ENCODE peak calls at places on chromosomes 7 and 10, in ten cellular contexts. One of them, this sample, is unnamed.

GRCh38 chr10:29598861-29599311 is 35.9 kb downstream of the SVIL start:
- DNase-seq in activated naive CD4-positive, alpha-beta T cell treated with anti-CD3 and anti-CD28 coated beads for 36 hours: no peak
- DNase-seq in EL: no peak
- DNase-seq in Jurkat, Clone E6-1: no peak
- DNase-seq in AG08395: peak
- DNase-seq in IMR-90: peak
- DNase-seq in naive thymus-derived CD4-positive, alpha-beta T cell: no peak
- DNase-seq in Ammon's horn: no peak
- DNase-seq in activated naive CD8-positive, alpha-beta T cell treated with anti-CD3 and anti-CD28 coated beads for 36 hours: no peak
- DNase-seq in mucosa of gallbladder: peak
- DNase-seq in this sample: peak

GRCh38 chr10:97584060-97584797 is at the start of gene HOGA1:
- DNase-seq in mucosa of gallbladder: peak
- DNase-seq in EL: peak
- DNase-seq in activated naive CD4-positive, alpha-beta T cell treated with anti-CD3 and anti-CD28 coated beads for 36 hours: no peak
- DNase-seq in IMR-90: peak
- DNase-seq in Ammon's horn: peak
- DNase-seq in AG08395: peak
- DNase-seq in naive thymus-derived CD4-positive, alpha-beta T cell: no peak
- DNase-seq in activated naive CD8-positive, alpha-beta T cell treated with anti-CD3 and anti-CD28 coated beads for 36 hours: no peak
- DNase-seq in Jurkat, Clone E6-1: no peak
- DNase-seq in this sample: no peak

GRCh38 chr10:17616403-17617030 is 657 bp downstream of the HACD1 start:
- DNase-seq in naive thymus-derived CD4-positive, alpha-beta T cell: peak
- DNase-seq in mucosa of gallbladder: peak
- DNase-seq in Jurkat, Clone E6-1: no peak
- DNase-seq in activated naive CD4-positive, alpha-beta T cell treated with anti-CD3 and anti-CD28 coated beads for 36 hours: peak
- DNase-seq in IMR-90: peak
- DNase-seq in AG08395: peak
- DNase-seq in EL: peak
- DNase-seq in Ammon's horn: peak
- DNase-seq in activated naive CD8-positive, alpha-beta T cell treated with anti-CD3 and anti-CD28 coated beads for 36 hours: no peak
- DNase-seq in this sample: no peak

GRCh38 chr7:96508371-96508770 is 186.5 kb upstream of the SLC25A13 start:
- DNase-seq in activated naive CD4-positive, alpha-beta T cell treated with anti-CD3 and anti-CD28 coated beads for 36 hours: no peak
- DNase-seq in naive thymus-derived CD4-positive, alpha-beta T cell: no peak
- DNase-seq in AG08395: no peak
- DNase-seq in IMR-90: no peak
- DNase-seq in EL: no peak
- DNase-seq in mucosa of gallbladder: no peak
- DNase-seq in Ammon's horn: no peak
- DNase-seq in Jurkat, Clone E6-1: no peak
- DNase-seq in activated naive CD8-positive, alpha-beta T cell treated with anti-CD3 and anti-CD28 coated beads for 36 hours: no peak
- DNase-seq in this sample: no peak

GRCh38 chr10:32054087-32054486 is 2.1 kb downstream of the KIF5B start:
- DNase-seq in mucosa of gallbladder: peak
- DNase-seq in activated naive CD8-positive, alpha-beta T cell treated with anti-CD3 and anti-CD28 coated beads for 36 hours: no peak
- DNase-seq in activated naive CD4-positive, alpha-beta T cell treated with anti-CD3 and anti-CD28 coated beads for 36 hours: no peak
- DNase-seq in AG08395: peak
- DNase-seq in Jurkat, Clone E6-1: peak
- DNase-seq in IMR-90: peak
- DNase-seq in EL: peak
- DNase-seq in naive thymus-derived CD4-positive, alpha-beta T cell: no peak
- DNase-seq in Ammon's horn: peak
- DNase-seq in this sample: no peak

GRCh38 chr10:124134251-124134650 is 40.9 kb upstream of the CHST15 start:
- DNase-seq in activated naive CD8-positive, alpha-beta T cell treated with anti-CD3 and anti-CD28 coated beads for 36 hours: no peak
- DNase-seq in Jurkat, Clone E6-1: no peak
- DNase-seq in activated naive CD4-positive, alpha-beta T cell treated with anti-CD3 and anti-CD28 coated beads for 36 hours: no peak
- DNase-seq in Ammon's horn: no peak
- DNase-seq in IMR-90: no peak
- DNase-seq in mucosa of gallbladder: no peak
- DNase-seq in AG08395: no peak
- DNase-seq in EL: no peak
- DNase-seq in naive thymus-derived CD4-positive, alpha-beta T cell: no peak
- DNase-seq in this sample: no peak

GRCh38 chr7:801940-802364 is 30.3 kb upstream of the SUN1 start:
- DNase-seq in activated naive CD8-positive, alpha-beta T cell treated with anti-CD3 and anti-CD28 coated beads for 36 hours: no peak
- DNase-seq in Ammon's horn: no peak
- DNase-seq in IMR-90: no peak
- DNase-seq in mucosa of gallbladder: peak
- DNase-seq in AG08395: peak
- DNase-seq in Jurkat, Clone E6-1: no peak
- DNase-seq in EL: no peak
- DNase-seq in activated naive CD4-positive, alpha-beta T cell treated with anti-CD3 and anti-CD28 coated beads for 36 hours: no peak
- DNase-seq in naive thymus-derived CD4-positive, alpha-beta T cell: no peak
- DNase-seq in this sample: no peak

GRCh38 chr10:3955493-3955892 is 170.5 kb upstream of the KLF6 start:
- DNase-seq in IMR-90: peak
- DNase-seq in Ammon's horn: no peak
- DNase-seq in AG08395: no peak
- DNase-seq in activated naive CD8-positive, alpha-beta T cell treated with anti-CD3 and anti-CD28 coated beads for 36 hours: no peak
- DNase-seq in activated naive CD4-positive, alpha-beta T cell treated with anti-CD3 and anti-CD28 coated beads for 36 hours: no peak
- DNase-seq in naive thymus-derived CD4-positive, alpha-beta T cell: no peak
- DNase-seq in Jurkat, Clone E6-1: no peak
- DNase-seq in EL: no peak
- DNase-seq in mucosa of gallbladder: no peak
- DNase-seq in this sample: no peak

GRCh38 chr10:130587718-130588117 is 451.5 kb downstream of the GLRX3 start:
- DNase-seq in activated naive CD4-positive, alpha-beta T cell treated with anti-CD3 and anti-CD28 coated beads for 36 hours: no peak
- DNase-seq in AG08395: no peak
- DNase-seq in IMR-90: no peak
- DNase-seq in Ammon's horn: no peak
- DNase-seq in activated naive CD8-positive, alpha-beta T cell treated with anti-CD3 and anti-CD28 coated beads for 36 hours: no peak
- DNase-seq in Jurkat, Clone E6-1: no peak
- DNase-seq in EL: no peak
- DNase-seq in naive thymus-derived CD4-positive, alpha-beta T cell: no peak
- DNase-seq in mucosa of gallbladder: no peak
- DNase-seq in this sample: no peak

GRCh38 chr7:12030116-12030515 is 181.0 kb upstream of the TMEM106B start:
- DNase-seq in Ammon's horn: no peak
- DNase-seq in EL: peak
- DNase-seq in IMR-90: peak
- DNase-seq in activated naive CD8-positive, alpha-beta T cell treated with anti-CD3 and anti-CD28 coated beads for 36 hours: no peak
- DNase-seq in naive thymus-derived CD4-positive, alpha-beta T cell: no peak
- DNase-seq in AG08395: no peak
- DNase-seq in activated naive CD4-positive, alpha-beta T cell treated with anti-CD3 and anti-CD28 coated beads for 36 hours: no peak
- DNase-seq in mucosa of gallbladder: no peak
- DNase-seq in Jurkat, Clone E6-1: no peak
- DNase-seq in this sample: no peak

GRCh38 chr10:131700506-131700905 is 200.3 kb upstream of the PPP2R2D start:
- DNase-seq in AG08395: no peak
- DNase-seq in Jurkat, Clone E6-1: no peak
- DNase-seq in EL: no peak
- DNase-seq in naive thymus-derived CD4-positive, alpha-beta T cell: no peak
- DNase-seq in mucosa of gallbladder: no peak
- DNase-seq in activated naive CD4-positive, alpha-beta T cell treated with anti-CD3 and anti-CD28 coated beads for 36 hours: no peak
- DNase-seq in activated naive CD8-positive, alpha-beta T cell treated with anti-CD3 and anti-CD28 coated beads for 36 hours: no peak
- DNase-seq in IMR-90: no peak
- DNase-seq in Ammon's horn: no peak
- DNase-seq in this sample: no peak

GRCh38 chr10:59954296-59954695 is 47.9 kb upstream of the CCDC6 start:
- DNase-seq in Jurkat, Clone E6-1: no peak
- DNase-seq in AG08395: no peak
- DNase-seq in activated naive CD8-positive, alpha-beta T cell treated with anti-CD3 and anti-CD28 coated beads for 36 hours: no peak
- DNase-seq in naive thymus-derived CD4-positive, alpha-beta T cell: no peak
- DNase-seq in EL: peak
- DNase-seq in Ammon's horn: no peak
- DNase-seq in activated naive CD4-positive, alpha-beta T cell treated with anti-CD3 and anti-CD28 coated beads for 36 hours: no peak
- DNase-seq in mucosa of gallbladder: no peak
- DNase-seq in IMR-90: peak
- DNase-seq in this sample: no peak